ENCODE peak calls at places on chromosomes 11 and 22, in seven cellular contexts. B, O, Y, L, Z, D and E are unnamed samples.

GRCh38 chr11:102453286-102453797 is 777 bp upstream of the TMEM123 start:
- DNase-seq in B (no peak), O (peak), Y (peak), L (no peak), Z (no peak), D (peak), E (peak)

GRCh38 chr11:129951883-129952262 is 50.8 kb downstream of the PRDM10 start:
- DNase-seq in B (no peak), O (no peak), Y (no peak), L (no peak), Z (no peak), D (no peak), E (no peak)

GRCh38 chr11:86486261-86487030 is 111.8 kb downstream of the CCDC81 start:
- DNase-seq in B (peak), O (no peak), Y (no peak), L (no peak), Z (no peak), D (no peak), E (no peak)

GRCh38 chr11:33778682-33779081 is 4.4 kb upstream of the FBXO3 start:
- DNase-seq in B (no peak), O (no peak), Y (no peak), L (peak), Z (no peak), D (no peak), E (no peak)

GRCh38 chr11:99822846-99823565 is 802.3 kb downstream of the CNTN5 start:
- DNase-seq in B (no peak), O (no peak), Y (no peak), L (no peak), Z (no peak), D (no peak), E (no peak)

GRCh38 chr22:45878051-45878764 is 98.8 kb downstream of the WNT7B start:
- DNase-seq in B (peak), O (no peak), Y (no peak), L (no peak), Z (no peak), D (no peak), E (no peak)

GRCh38 chr11:115421338-115422012 is 82.7 kb downstream of the CADM1 start:
- DNase-seq in B (no peak), O (no peak), Y (no peak), L (no peak), Z (no peak), D (no peak), E (no peak)

GRCh38 chr11:110022548-110022947 is 70.6 kb upstream of the ZC3H12C start:
- DNase-seq in B (no peak), O (no peak), Y (no peak), L (peak), Z (no peak), D (no peak), E (no peak)

GRCh38 chr11:113114452-113115027 is 153.3 kb downstream of the NCAM1 start:
- DNase-seq in B (peak), O (peak), Y (peak), L (peak), Z (peak), D (no peak), E (peak)

GRCh38 chr11:198236-198806 is 5.4 kb downstream of the SCGB1C1 start:
- DNase-seq in B (peak), O (no peak), Y (no peak), L (no peak), Z (no peak), D (no peak), E (no peak)

GRCh38 chr11:47514825-47515647 is 37.9 kb downstream of the CELF1 start:
- DNase-seq in B (no peak), O (peak), Y (no peak), L (peak), Z (no peak), D (no peak), E (no peak)

GRCh38 chr11:128757235-128757711 is 63.4 kb downstream of the FLI1 start:
- DNase-seq in B (no peak), O (peak), Y (peak), L (peak), Z (no peak), D (peak), E (no peak)

GRCh38 chr11:71282581-71283351 is 30.4 kb upstream of the SHANK2 start:
- DNase-seq in B (no peak), O (peak), Y (no peak), L (no peak), Z (no peak), D (no peak), E (no peak)

GRCh38 chr11:94885133-94885532 is 88.2 kb downstream of the CWC15 start:
- DNase-seq in B (no peak), O (peak), Y (no peak), L (no peak), Z (no peak), D (no peak), E (no peak)

GRCh38 chr22:35648066-35649025 is at the start of gene APOL6:
- DNase-seq in B (peak), O (peak), Y (peak), L (peak), Z (no peak), D (peak), E (no peak)

GRCh38 chr11:108886608-108887007 is 221.7 kb downstream of the DDX10 start:
- DNase-seq in B (no peak), O (peak), Y (no peak), L (no peak), Z (no peak), D (no peak), E (no peak)

GRCh38 chr11:813440-814096 is 3.8 kb downstream of the RPLP2 start:
- DNase-seq in B (no peak), O (no peak), Y (no peak), L (no peak), Z (no peak), D (no peak), E (no peak)

GRCh38 chr11:36313073-36313472 is 17.0 kb downstream of the PRR5L start:
- DNase-seq in B (no peak), O (no peak), Y (no peak), L (no peak), Z (no peak), D (no peak), E (no peak)

GRCh38 chr11:117828641-117829368 is 4.3 kb upstream of the FXYD2 start:
- DNase-seq in B (peak), O (peak), Y (peak), L (peak), Z (peak), D (no peak), E (no peak)

GRCh38 chr11:64597671-64598101 is 6.7 kb downstream of the SLC22A12 start:
- DNase-seq in B (peak), O (no peak), Y (no peak), L (no peak), Z (peak), D (no peak), E (no peak)

GRCh38 chr11:108453207-108453835 is 14.0 kb downstream of the C11orf65 start:
- DNase-seq in B (no peak), O (no peak), Y (no peak), L (no peak), Z (no peak), D (no peak), E (no peak)

GRCh38 chr11:44955019-44955738 is 4.5 kb upstream of the TP53I11 start:
- DNase-seq in B (no peak), O (peak), Y (peak), L (peak), Z (peak), D (peak), E (peak)

GRCh38 chr11:79097279-79097875 is 343.5 kb downstream of the TENM4 start:
- DNase-seq in B (peak), O (no peak), Y (no peak), L (peak), Z (peak), D (peak), E (no peak)

GRCh38 chr22:32829451-32829851 is 27.9 kb downstream of the TIMP3 start:
- DNase-seq in B (no peak), O (no peak), Y (no peak), L (no peak), Z (no peak), D (no peak), E (peak)

GRCh38 chr11:89458646-89459045 is 32.5 kb downstream of the NOX4 start:
- DNase-seq in B (no peak), O (no peak), Y (no peak), L (no peak), Z (no peak), D (no peak), E (no peak)

GRCh38 chr22:17861909-17862308 is 87.6 kb upstream of the BID start:
- DNase-seq in B (no peak), O (no peak), Y (no peak), L (no peak), Z (no peak), D (no peak), E (no peak)

GRCh38 chr22:46573781-46574437 is 36.5 kb upstream of the CELSR1 start:
- DNase-seq in B (peak), O (no peak), Y (no peak), L (no peak), Z (no peak), D (peak), E (no peak)

GRCh38 chr11:47183031-47183856 is 3.0 kb downstream of the PACSIN3 start:
- DNase-seq in B (no peak), O (no peak), Y (no peak), L (no peak), Z (peak), D (no peak), E (no peak)

GRCh38 chr11:11980200-11980599 is 28.2 kb downstream of the DKK3 start:
- DNase-seq in B (no peak), O (no peak), Y (no peak), L (no peak), Z (no peak), D (no peak), E (no peak)

GRCh38 chr22:30371321-30371720 is 14.5 kb downstream of the CCDC157 start:
- DNase-seq in B (no peak), O (no peak), Y (no peak), L (no peak), Z (no peak), D (no peak), E (no peak)

GRCh38 chr22:30375312-30375849 is 11.8 kb downstream of the RNF215 start:
- DNase-seq in B (no peak), O (no peak), Y (no peak), L (no peak), Z (no peak), D (no peak), E (no peak)

GRCh38 chr22:30372915-30373314 is 14.3 kb downstream of the RNF215 start:
- DNase-seq in B (no peak), O (no peak), Y (no peak), L (no peak), Z (no peak), D (no peak), E (no peak)

GRCh38 chr22:30371981-30372380 is 15.2 kb downstream of the CCDC157 start:
- DNase-seq in B (no peak), O (no peak), Y (no peak), L (no peak), Z (no peak), D (no peak), E (no peak)

DNA sequence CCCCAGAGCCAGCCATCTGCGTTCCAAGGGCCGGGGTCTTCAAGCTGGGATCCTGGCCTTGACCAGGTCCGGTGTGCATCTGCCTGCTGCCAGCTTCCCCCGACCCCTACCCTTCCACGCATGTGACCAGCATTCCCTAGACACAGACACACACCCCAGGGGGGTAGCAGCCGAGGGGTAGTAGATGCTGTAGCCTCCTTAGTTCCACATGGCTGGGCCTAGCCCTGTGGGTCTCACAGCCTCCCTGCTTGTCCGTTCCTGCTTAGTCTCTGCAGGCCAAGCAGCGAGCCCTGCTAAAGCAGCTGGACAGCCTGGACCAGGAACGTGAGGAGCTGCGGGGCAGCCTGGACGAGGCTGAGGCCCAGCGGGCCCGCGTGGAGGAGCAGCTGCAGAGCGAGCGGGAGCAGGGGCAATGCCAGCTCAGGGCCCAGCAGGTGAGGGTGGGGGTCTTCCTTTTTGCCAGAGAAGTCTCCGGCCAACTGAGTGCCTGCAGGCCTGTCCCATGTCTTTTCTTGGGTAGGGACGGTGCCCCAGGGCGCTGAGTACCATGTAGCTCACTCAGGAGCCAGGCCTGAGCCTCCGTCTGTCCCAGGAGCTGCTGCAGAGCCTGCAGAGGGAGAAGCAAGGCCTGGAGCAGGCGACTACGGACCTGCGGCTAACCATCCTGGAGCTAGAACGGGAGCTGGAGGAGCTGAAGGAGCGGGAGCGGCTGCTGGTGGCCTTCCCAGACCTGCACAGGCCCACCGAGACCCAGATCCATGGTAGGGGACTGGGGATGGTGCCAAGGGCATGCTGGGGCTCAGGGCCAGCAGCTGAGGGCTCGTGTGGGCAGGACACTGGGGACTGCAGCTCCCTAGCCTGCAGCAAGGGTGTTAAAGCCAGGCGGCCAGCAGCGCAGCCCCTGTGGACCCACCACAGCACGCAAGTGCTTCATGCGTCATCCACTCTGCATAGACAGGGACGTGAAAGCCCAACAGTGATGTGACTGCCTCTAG is 13.6 kb downstream of the RNF215 start:
- DNase-seq in B (no peak), O (peak), Y (no peak), L (no peak), Z (no peak), D (no peak), E (no peak)
- H3K27ac ChIP-seq in B (no peak), O (no peak), Y (no peak), L (no peak), Z (no peak), D (no peak), E (no peak)

DNA sequence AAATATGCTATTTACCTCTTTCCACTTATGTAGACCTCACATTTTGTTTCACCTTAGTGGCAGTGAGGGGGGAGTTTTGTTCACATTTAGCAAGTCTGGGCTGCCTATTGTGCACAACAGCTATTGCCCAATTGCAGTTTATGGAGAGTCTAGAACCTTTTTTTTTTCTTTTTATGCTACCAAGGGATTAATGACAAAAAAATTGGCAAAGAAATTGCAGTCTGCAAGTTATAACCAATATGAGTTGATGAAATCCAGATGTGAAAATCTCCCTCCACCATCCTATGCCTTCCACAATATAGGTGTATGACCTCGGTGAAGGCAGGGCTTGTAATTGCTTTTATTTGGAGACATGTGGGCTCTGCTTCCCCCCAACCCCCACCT is 120.6 kb upstream of the SLC5A12 start:
- DNase-seq in B (no peak), O (no peak), Y (peak), L (peak), Z (no peak), D (no peak), E (no peak)
- H3K27ac ChIP-seq in B (peak), O (no peak), Y (peak), L (peak), Z (no peak), D (peak), E (no peak)

GRCh38 chr22:30426395-30427353 is 1.1 kb downstream of the MTFP1 start:
- DNase-seq in B (peak), O (peak), Y (peak), L (peak), Z (peak), D (peak), E (peak)

GRCh38 chr22:30424471-30425326 is 869 bp upstream of the MTFP1 start:
- DNase-seq in B (no peak), O (no peak), Y (no peak), L (no peak), Z (no peak), D (peak), E (no peak)

GRCh38 chr22:30425616-30426394 is at the start of gene MTFP1:
- DNase-seq in B (peak), O (peak), Y (peak), L (peak), Z (peak), D (peak), E (no peak)

GRCh38 chr22:30423959-30424380 is 1.6 kb upstream of the MTFP1 start:
- DNase-seq in B (peak), O (peak), Y (peak), L (peak), Z (peak), D (peak), E (peak)

GRCh38 chr22:30425327-30425615 is 297 bp upstream of the MTFP1 start:
- DNase-seq in B (no peak), O (no peak), Y (no peak), L (no peak), Z (no peak), D (no peak), E (no peak)
- H3K27ac ChIP-seq in B (peak), O (peak), Y (peak), L (peak), Z (peak), D (peak), E (no peak)

GRCh38 chr11:119668685-119669084 is 60.3 kb downstream of the NECTIN1 start:
- DNase-seq in B (no peak), O (no peak), Y (no peak), L (no peak), Z (no peak), D (no peak), E (no peak)

GRCh38 chr11:119673389-119674336 is 55.3 kb downstream of the NECTIN1 start:
- DNase-seq in B (no peak), O (no peak), Y (no peak), L (no peak), Z (no peak), D (no peak), E (no peak)

GRCh38 chr11:119671561-119672015 is 57.4 kb downstream of the NECTIN1 start:
- DNase-seq in B (peak), O (no peak), Y (no peak), L (peak), Z (no peak), D (no peak), E (peak)

GRCh38 chr11:119672597-119672996 is 56.4 kb downstream of the NECTIN1 start:
- DNase-seq in B (peak), O (no peak), Y (no peak), L (no peak), Z (no peak), D (no peak), E (no peak)

GRCh38 chr11:119671048-119671447 is 58.0 kb downstream of the NECTIN1 start:
- DNase-seq in B (peak), O (no peak), Y (peak), L (peak), Z (peak), D (peak), E (peak)
- H3K27ac ChIP-seq in B (no peak), O (no peak), Y (peak), L (no peak), Z (no peak), D (peak), E (peak)

GRCh38 chr22:37884420-37884819 is 21.7 kb upstream of the MICALL1 start:
- DNase-seq in B (no peak), O (no peak), Y (peak), L (peak), Z (no peak), D (no peak), E (no peak)

DNA sequence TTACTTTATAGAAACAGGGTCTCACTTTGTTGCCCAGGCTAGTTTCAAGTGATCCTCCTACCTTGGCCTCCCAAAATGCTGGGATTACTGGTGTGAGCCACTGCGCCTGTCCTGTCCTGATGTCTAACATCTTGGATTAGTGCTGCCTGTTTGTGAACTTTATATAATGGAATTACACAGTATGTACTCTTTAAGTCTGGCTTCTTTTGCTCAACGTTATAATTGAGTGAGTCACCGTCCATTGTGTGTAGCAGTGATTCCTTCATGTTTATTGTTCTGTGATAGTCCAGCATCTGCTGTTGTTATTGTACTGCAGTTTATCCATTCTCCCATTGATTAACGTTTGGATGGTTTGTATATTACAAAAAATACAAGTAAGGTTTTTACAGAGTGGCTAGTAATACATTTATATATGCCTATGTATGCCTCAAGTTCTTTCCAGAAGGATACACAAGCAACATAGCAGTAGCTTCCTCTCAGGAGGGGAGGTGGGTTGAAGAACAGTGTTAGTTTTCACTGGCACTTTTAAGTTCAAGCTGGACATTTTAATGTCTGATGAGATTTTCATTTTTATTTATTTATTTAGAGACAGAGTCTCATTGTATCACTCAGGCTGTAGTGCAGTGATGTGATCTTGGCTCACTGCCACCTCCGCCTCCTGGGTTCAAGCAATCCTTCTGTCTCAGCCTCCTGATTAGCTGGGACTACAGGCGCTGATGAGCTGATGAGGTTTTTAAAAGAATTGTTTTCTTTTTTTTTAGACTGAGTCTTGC is 25.2 kb upstream of the MICALL1 start:
- DNase-seq in B (no peak), O (peak), Y (peak), L (peak), Z (no peak), D (no peak), E (peak)
- H3K27ac ChIP-seq in B (no peak), O (no peak), Y (peak), L (no peak), Z (no peak), D (peak), E (peak)

DNA sequence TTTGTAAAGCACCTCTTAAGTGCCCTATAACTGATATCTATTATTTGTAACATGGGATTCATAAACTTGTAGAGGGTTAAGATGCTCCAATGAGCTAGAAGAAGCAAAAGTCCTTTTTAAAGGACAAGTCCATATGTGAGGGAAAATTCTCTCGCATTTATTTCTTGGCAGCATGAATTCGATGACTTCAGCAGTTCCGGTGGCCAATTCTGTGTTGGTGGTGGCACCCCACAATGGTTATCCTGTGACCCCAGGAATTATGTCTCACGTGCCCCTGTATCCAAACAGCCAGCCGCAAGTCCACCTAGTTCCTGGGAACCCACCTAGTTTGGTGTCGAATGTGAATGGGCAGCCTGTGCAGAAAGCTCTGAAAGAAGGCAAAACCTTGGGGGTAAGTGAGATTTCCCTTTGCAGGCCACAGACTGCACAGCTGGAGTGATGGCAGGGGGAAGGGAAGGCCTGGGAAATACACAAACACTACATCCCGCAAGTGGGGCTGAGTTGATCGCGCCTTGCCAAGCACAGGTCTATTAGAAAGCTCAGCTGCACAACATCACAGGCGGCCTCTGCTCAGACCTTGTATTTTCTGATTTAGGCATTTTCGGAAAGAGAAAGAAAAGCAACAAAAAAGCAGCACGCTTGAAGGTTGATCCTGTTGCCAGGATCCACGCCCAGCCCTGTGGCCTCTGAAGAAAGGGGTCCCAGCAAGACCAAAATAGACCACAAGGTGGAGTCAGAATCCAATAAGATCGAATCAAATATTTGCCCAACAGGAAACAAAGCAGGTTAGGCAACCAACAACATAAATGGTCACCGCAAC is 1.5 kb downstream of the MS4A8 start:
- DNase-seq in B (no peak), O (peak), Y (no peak), L (no peak), Z (no peak), D (no peak), E (no peak)
- H3K27ac ChIP-seq in B (no peak), O (no peak), Y (no peak), L (no peak), Z (no peak), D (no peak), E (no peak)